ENCODE peak calls at places on chromosomes 7 and 10, in four cellular contexts. K is GM12878, X is K562, D is HepG2. G is an unnamed sample. For H3K4me1, the result is how much of the 10 kb centered on the place peaks cover.

GRCh38 chr7:48312151-48312550 is 140.9 kb downstream of the ABCA13 start:
- DNase-seq in K (no peak), X (no peak), D (no peak), G (no peak)

GRCh38 chr10:128451879-128452278 is 325.7 kb upstream of the MKI67 start:
- DNase-seq in K (no peak), X (no peak), D (no peak), G (no peak)

GRCh38 chr10:59700709-59701108 is 8.9 kb downstream of the SLC16A9 start:
- DNase-seq in K (no peak), X (no peak), D (no peak), G (no peak)

GRCh38 chr7:138974675-138975237 is 6.4 kb downstream of the KIAA1549 start:
- DNase-seq in K (no peak), X (no peak), D (no peak), G (no peak)

GRCh38 chr7:2521952-2522591 is 2.5 kb downstream of the LFNG start:
- DNase-seq in K (no peak), X (no peak), D (no peak), G (no peak)

GRCh38 chr7:75732016-75732521 is 6.7 kb downstream of the HIP1 start:
- DNase-seq in K (no peak), X (no peak), D (no peak), G (no peak)

GRCh38 chr7:94190599-94191061 is 186.5 kb upstream of the BET1 start:
- DNase-seq in K (no peak), X (no peak), D (no peak), G (no peak)

GRCh38 chr10:49010295-49010694 is 70.7 kb upstream of the LRRC18 start:
- DNase-seq in K (no peak), X (no peak), D (no peak), G (no peak)

GRCh38 chr10:48678041-48678440 is 6.6 kb upstream of the WDFY4 start:
- DNase-seq in K (no peak), X (no peak), D (no peak), G (no peak)

GRCh38 chr7:3043544-3044395 is at the start of gene CARD11:
- DNase-seq in K (no peak), X (peak), D (no peak), G (peak)

GRCh38 chr7:135185471-135186260 is 15.2 kb upstream of the CYREN start:
- DNase-seq in K (no peak), X (no peak), D (no peak), G (no peak)

GRCh38 chr10:62853710-62854109 is 37.5 kb upstream of the EGR2 start:
- DNase-seq in K (no peak), X (no peak), D (no peak), G (no peak)

GRCh38 chr10:114593816-114594468 is 64.1 kb downstream of the ABLIM1 start:
- DNase-seq in K (no peak), X (no peak), D (no peak), G (no peak)

GRCh38 chr7:477626-478220 is 41.9 kb downstream of the PDGFA start:
- DNase-seq in K (no peak), X (no peak), D (no peak), G (no peak)

GRCh38 chr10:104441601-104442000 is 88.0 kb downstream of the CFAP58 start:
- DNase-seq in K (no peak), X (no peak), D (no peak), G (no peak)

GRCh38 chr7:148044173-148044572 is 546.4 kb upstream of the C7orf33 start:
- DNase-seq in K (no peak), X (no peak), D (no peak), G (no peak)

GRCh38 chr7:70040971-70041766 is 442.9 kb downstream of the AUTS2 start:
- DNase-seq in K (no peak), X (no peak), D (no peak), G (no peak)

GRCh38 chr7:13421779-13422178 is 567.7 kb downstream of the ETV1 start:
- DNase-seq in K (no peak), X (no peak), D (no peak), G (no peak)

GRCh38 chr10:93722550-93722949 is 20.2 kb upstream of the FRA10AC1 start:
- DNase-seq in K (no peak), X (no peak), D (no peak), G (no peak)

GRCh38 chr10:20768849-20769248 is 128.3 kb downstream of the NEBL start:
- DNase-seq in K (no peak), X (no peak), D (no peak), G (peak)

GRCh38 chr7:37102518-37103137 is 346.0 kb downstream of the ELMO1 start:
- DNase-seq in K (no peak), X (no peak), D (peak), G (no peak)

GRCh38 chr7:116797611-116798010 is 64.8 kb upstream of the CAPZA2 start:
- DNase-seq in K (no peak), X (no peak), D (no peak), G (no peak)

GRCh38 chr10:103155485-103156085 is 37.5 kb downstream of the NT5C2 start:
- DNase-seq in K (no peak), X (no peak), D (peak), G (no peak)

GRCh38 chr10:42753126-42753506 is 29.5 kb upstream of the BMS1 start:
- DNase-seq in K (no peak), X (peak), D (no peak), G (peak)

GRCh38 chr7:138116156-138116555 is 39.9 kb downstream of the AKR1D1 start:
- DNase-seq in K (no peak), X (no peak), D (no peak), G (no peak)

GRCh38 chr10:16944081-16944922 is 127.1 kb upstream of the RSU1 start:
- DNase-seq in K (no peak), X (no peak), D (no peak), G (peak)

GRCh38 chr7:47635091-47636090 is 53.5 kb upstream of the TNS3 start:
- DNase-seq in K (no peak), X (no peak), D (peak), G (peak)

GRCh38 chr7:126723966-126724544 is 528.7 kb downstream of the GRM8 start:
- DNase-seq in K (no peak), X (no peak), D (no peak), G (no peak)

GRCh38 chr10:14510346-14510745 is 179.6 kb upstream of the FRMD4A start:
- DNase-seq in K (no peak), X (no peak), D (no peak), G (no peak)

GRCh38 chr10:11242443-11243386 is 225.0 kb downstream of the CELF2 start:
- DNase-seq in K (peak), X (no peak), D (no peak), G (no peak)

GRCh38 chr10:31621733-31622132 is 302.7 kb downstream of the ZEB1 start:
- DNase-seq in K (no peak), X (no peak), D (no peak), G (no peak)

GRCh38 chr10:31617767-31618166 is 298.8 kb downstream of the ZEB1 start:
- DNase-seq in K (no peak), X (no peak), D (no peak), G (no peak)

GRCh38 chr10:31620236-31621151 is 301.5 kb downstream of the ZEB1 start:
- DNase-seq in K (no peak), X (peak), D (no peak), G (no peak)

GRCh38 chr10:31618541-31619291 is 299.7 kb downstream of the ZEB1 start:
- DNase-seq in K (no peak), X (no peak), D (no peak), G (no peak)

GRCh38 chr10:31619410-31620095 is 300.5 kb downstream of the ZEB1 start:
- DNase-seq in K (no peak), X (no peak), D (no peak), G (no peak)
- H3K4me1 ChIP-seq in K (under half), X (under half), D (under half), G (under half)

GRCh38 chr7:33959676-33960075 is 54.3 kb downstream of the BMPER start:
- DNase-seq in K (no peak), X (no peak), D (no peak), G (no peak)
- TF ChIP-seq FOXM1 in K (no peak), X (no peak), D (no peak), G (no peak)

DNA sequence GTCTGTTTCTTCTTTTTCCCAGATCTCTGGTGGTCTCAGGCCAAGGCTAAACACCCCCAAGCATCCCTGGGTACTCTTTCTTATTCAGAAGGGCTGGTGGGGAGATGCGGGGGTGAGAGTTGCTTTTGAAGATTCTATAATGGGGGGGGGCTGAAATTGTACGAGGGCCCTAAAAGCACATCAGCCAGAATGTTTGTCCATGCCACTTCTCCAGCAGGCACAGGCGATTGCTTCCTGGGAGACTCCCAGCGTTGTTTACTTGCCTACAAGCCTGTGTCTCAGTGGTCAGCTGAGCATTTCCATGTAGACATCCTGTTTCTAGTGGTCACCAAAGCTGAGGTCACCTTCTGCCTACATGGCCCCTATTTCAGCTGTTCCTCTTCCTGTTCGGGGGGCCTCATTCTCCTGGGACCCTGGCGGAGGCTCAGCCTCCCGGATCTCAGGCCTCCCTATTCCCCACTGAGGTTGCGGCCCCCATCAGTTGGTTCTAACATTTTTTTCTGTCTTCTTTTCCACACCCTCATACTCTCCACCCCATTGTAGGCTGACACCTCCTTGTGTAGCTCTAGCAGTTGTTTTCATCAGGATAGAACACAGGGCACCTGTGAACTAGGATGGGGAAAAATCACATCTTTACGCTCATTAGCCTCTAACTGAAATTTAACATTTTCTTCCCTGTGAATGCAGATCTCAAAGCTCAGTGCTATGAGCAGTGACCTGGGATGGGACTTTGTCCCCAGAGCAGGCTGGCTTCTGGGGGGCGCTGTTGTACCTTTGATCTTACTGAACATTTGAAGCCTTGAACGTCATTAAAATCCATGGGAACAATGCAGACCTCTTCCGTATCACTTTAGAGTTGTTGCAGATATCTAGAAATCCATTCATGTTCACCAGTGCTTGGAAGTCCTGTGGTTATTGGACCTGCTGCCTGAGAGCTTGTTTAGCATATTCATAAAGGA is 286.5 kb downstream of the GLRX3 start:
- DNase-seq in K (no peak), X (no peak), D (no peak), G (no peak)
- H3K4me1 ChIP-seq in K (under half), X (under half), D (under half), G (under half)

GRCh38 chr7:56083150-56083785 is 9.5 kb downstream of the PHKG1 start:
- DNase-seq in K (no peak), X (no peak), D (no peak), G (peak)
- TF ChIP-seq FOXM1 in K (no peak), X (no peak), D (no peak), G (no peak)

DNA sequence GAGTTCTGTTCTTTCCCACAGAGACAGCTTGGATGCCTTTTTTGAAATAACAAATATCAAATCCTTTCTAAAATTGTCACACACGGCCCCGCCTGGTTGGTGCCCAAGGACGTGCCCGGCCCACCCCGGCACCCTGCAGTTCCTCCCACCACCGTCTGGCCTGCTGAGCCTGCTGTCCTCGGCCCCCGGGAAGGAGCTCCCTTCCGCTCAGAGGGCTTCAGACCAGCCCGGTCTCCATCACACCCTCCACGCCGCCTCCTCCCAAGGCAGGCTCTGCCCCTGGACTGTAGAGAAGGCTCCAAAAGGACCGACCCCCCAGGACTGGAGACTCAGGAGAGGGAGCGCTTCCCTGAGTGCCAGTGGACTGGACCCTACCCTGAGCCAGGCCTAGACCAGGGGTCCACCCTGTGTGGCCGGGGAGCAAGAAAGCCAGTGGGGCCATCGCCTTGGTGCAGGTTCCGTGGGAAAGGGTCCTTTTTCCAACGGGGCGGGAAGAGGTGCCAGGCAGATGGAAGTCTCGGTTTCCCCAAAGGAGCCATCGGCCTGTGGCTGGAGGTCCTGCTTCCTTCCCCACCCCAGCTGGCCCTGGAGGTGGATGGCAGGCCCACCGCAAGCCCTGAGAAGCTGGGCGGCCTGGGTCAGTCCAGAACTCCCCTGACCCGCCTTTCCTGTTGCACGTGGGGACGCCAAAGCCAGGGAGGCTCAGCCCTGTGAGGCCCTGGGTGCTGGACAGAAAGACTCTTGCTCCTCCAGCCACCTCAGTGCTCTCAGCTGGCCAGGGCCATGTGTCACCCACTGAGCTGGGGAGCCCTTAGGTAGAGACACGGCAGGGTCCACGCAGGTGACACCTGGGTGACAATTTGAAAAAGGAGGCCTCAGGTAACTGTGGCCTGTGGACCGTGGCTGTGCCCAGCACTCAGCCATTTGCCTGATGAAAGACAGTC is 69.8 kb downstream of the PWWP2B start:
- DNase-seq in K (no peak), X (no peak), D (no peak), G (no peak)
- H3K4me1 ChIP-seq in K (under half), X (under half), D (under half), G (under half)